ENCODE peak calls at places on chromosomes 16 and 17, in six cellular contexts. B, R, Y, V, I and Z are unnamed samples.

GRCh38 chr16:8905168-8905762 is 23.1 kb downstream of the LITAFD start:
- DNase-seq in B (no peak), R (no peak), Y (no peak), V (no peak), I (no peak), Z (peak; percentile 68)

GRCh38 chr17:28492352-28493310 is 13.5 kb upstream of the FOXN1 start:
- DNase-seq in B (no peak), R (no peak), Y (no peak), V (no peak), I (no peak), Z (peak; percentile 30)

GRCh38 chr17:27975146-27976011 is 67.1 kb upstream of the NLK start:
- DNase-seq in B (no peak), R (no peak), Y (no peak), V (no peak), I (no peak), Z (no peak)

GRCh38 chr17:45197555-45198334 is 23.9 kb upstream of the FMNL1 start:
- DNase-seq in B (peak; percentile 99), R (peak; percentile 54), Y (peak; percentile 89), V (peak; percentile 84), I (peak; percentile 82), Z (peak; percentile 39)

GRCh38 chr16:79618041-79618711 is 17.6 kb upstream of the MAF start:
- DNase-seq in B (no peak), R (no peak), Y (no peak), V (no peak), I (no peak), Z (no peak)

GRCh38 chr17:55292094-55292493 is 27.3 kb downstream of the HLF start:
- DNase-seq in B (no peak), R (no peak), Y (no peak), V (no peak), I (no peak), Z (no peak)

GRCh38 chr16:2170080-2170479 is 14.5 kb downstream of the TRAF7 start:
- DNase-seq in B (no peak), R (no peak), Y (peak; percentile 61), V (no peak), I (no peak), Z (no peak)

GRCh38 chr17:79332011-79332410 is 257.4 kb downstream of the ENGASE start:
- DNase-seq in B (no peak), R (no peak), Y (no peak), V (no peak), I (no peak), Z (no peak)

GRCh38 chr17:71511266-71511995 is 609.4 kb upstream of the SOX9 start:
- DNase-seq in B (no peak), R (peak; percentile 5), Y (no peak), V (no peak), I (no peak), Z (no peak)

GRCh38 chr17:4310349-4311060 is 46.7 kb upstream of the ANKFY1 start:
- DNase-seq in B (no peak), R (no peak), Y (no peak), V (no peak), I (no peak), Z (no peak)

GRCh38 chr17:12288007-12288406 is 267.3 kb downstream of the MAP2K4 start:
- DNase-seq in B (no peak), R (no peak), Y (no peak), V (no peak), I (no peak), Z (no peak)

GRCh38 chr16:8729779-8730334 is 55.4 kb downstream of the ABAT start:
- DNase-seq in B (no peak), R (no peak), Y (no peak), V (no peak), I (peak; percentile 59), Z (no peak)

GRCh38 chr16:87170310-87170709 is 146.9 kb downstream of the C16orf95 start:
- DNase-seq in B (no peak), R (no peak), Y (no peak), V (no peak), I (no peak), Z (no peak)

GRCh38 chr16:26111900-26112299 is 420.1 kb downstream of the HS3ST4 start:
- DNase-seq in B (no peak), R (no peak), Y (no peak), V (no peak), I (no peak), Z (no peak)

GRCh38 chr16:87593710-87594258 is 8.5 kb upstream of the JPH3 start:
- DNase-seq in B (no peak), R (no peak), Y (no peak), V (no peak), I (no peak), Z (no peak)

GRCh38 chr17:58710948-58711552 is 18.6 kb downstream of the RAD51C start:
- DNase-seq in B (peak; percentile 46), R (no peak), Y (peak; percentile 21), V (no peak), I (peak; percentile 27), Z (peak; percentile 51)

GRCh38 chr17:4806770-4807533 is at the start of gene PLD2:
- DNase-seq in B (peak; percentile 93), R (peak; percentile 76), Y (peak; percentile 81), V (peak; percentile 84), I (peak; percentile 97), Z (peak; percentile 64)

GRCh38 chr17:17064322-17064721 is 22.1 kb downstream of the MPRIP start:
- DNase-seq in B (no peak), R (no peak), Y (no peak), V (no peak), I (no peak), Z (no peak)

GRCh38 chr17:50501054-50501453 is 7.2 kb upstream of the MYCBPAP start:
- DNase-seq in B (peak; percentile 39), R (no peak), Y (no peak), V (no peak), I (no peak), Z (no peak)

GRCh38 chr17:58231644-58232043 is 6.7 kb upstream of the LPO start:
- DNase-seq in B (no peak), R (no peak), Y (no peak), V (no peak), I (no peak), Z (no peak)

GRCh38 chr17:50550661-50551432 is 3.9 kb downstream of the SPATA20 start:
- DNase-seq in B (peak; percentile 83), R (peak; percentile 66), Y (peak; percentile 87), V (no peak), I (no peak), Z (no peak)